ENCODE peak calls at places on chromosomes 1 and 21, in eight cellular contexts. One of them, this sample, is unnamed.

GRCh38 chr1:90537606-90538362 is 179.3 kb downstream of the BARHL2 start:
- DNase-seq in MCF 10A: no peak
- DNase-seq in astrocyte: no peak
- DNase-seq in RWPE1: no peak
- DNase-seq in GM10248: no peak
- DNase-seq in HCT116: no peak
- DNase-seq in ovary: no peak
- DNase-seq in progenitor cell of endocrine pancreas: no peak
- DNase-seq in this sample: no peak

GRCh38 chr1:115400891-115401290 is 62.8 kb upstream of the NGF start:
- DNase-seq in GM10248: no peak
- DNase-seq in RWPE1: peak; percentile 3
- DNase-seq in ovary: no peak
- DNase-seq in astrocyte: no peak
- DNase-seq in MCF 10A: no peak
- DNase-seq in progenitor cell of endocrine pancreas: no peak
- DNase-seq in HCT116: no peak
- DNase-seq in this sample: no peak

GRCh38 chr21:15064576-15065380 is at the start of gene NRIP1:
- DNase-seq in GM10248: peak; percentile 85
- DNase-seq in HCT116: no peak
- DNase-seq in astrocyte: peak; percentile 85
- DNase-seq in RWPE1: peak; percentile 67
- DNase-seq in MCF 10A: peak; percentile 88
- DNase-seq in ovary: peak; percentile 93
- DNase-seq in progenitor cell of endocrine pancreas: peak; percentile 72
- DNase-seq in this sample: peak; percentile 92

GRCh38 chr1:204046346-204046745 is 26.6 kb upstream of the SOX13 start:
- DNase-seq in MCF 10A: no peak
- DNase-seq in RWPE1: no peak
- DNase-seq in astrocyte: no peak
- DNase-seq in progenitor cell of endocrine pancreas: no peak
- DNase-seq in GM10248: no peak
- DNase-seq in ovary: no peak
- DNase-seq in HCT116: no peak
- DNase-seq in this sample: no peak

GRCh38 chr1:94395748-94396309 is 22.4 kb upstream of the ABCD3 start:
- DNase-seq in astrocyte: no peak
- DNase-seq in GM10248: no peak
- DNase-seq in RWPE1: no peak
- DNase-seq in HCT116: no peak
- DNase-seq in progenitor cell of endocrine pancreas: no peak
- DNase-seq in MCF 10A: no peak
- DNase-seq in ovary: no peak
- DNase-seq in this sample: no peak

GRCh38 chr1:28236656-28237331 is 870 bp downstream of the ATP5IF1 start:
- DNase-seq in ovary: no peak
- DNase-seq in GM10248: no peak
- DNase-seq in RWPE1: no peak
- DNase-seq in MCF 10A: no peak
- DNase-seq in HCT116: no peak
- DNase-seq in astrocyte: no peak
- DNase-seq in progenitor cell of endocrine pancreas: no peak
- DNase-seq in this sample: no peak

GRCh38 chr21:45507888-45508508 is 34.2 kb downstream of the SLC19A1 start:
- DNase-seq in progenitor cell of endocrine pancreas: no peak
- DNase-seq in GM10248: no peak
- DNase-seq in MCF 10A: no peak
- DNase-seq in ovary: peak; percentile 7
- DNase-seq in RWPE1: no peak
- DNase-seq in HCT116: no peak
- DNase-seq in astrocyte: no peak
- DNase-seq in this sample: peak; percentile 1

GRCh38 chr1:23525558-23526174 is 5.4 kb downstream of the E2F2 start:
- DNase-seq in MCF 10A: no peak
- DNase-seq in ovary: no peak
- DNase-seq in GM10248: peak; percentile 59
- DNase-seq in HCT116: no peak
- DNase-seq in progenitor cell of endocrine pancreas: no peak
- DNase-seq in astrocyte: no peak
- DNase-seq in RWPE1: no peak
- DNase-seq in this sample: peak; percentile 51

GRCh38 chr1:64251971-64252370 is 48.5 kb downstream of the UBE2U start:
- DNase-seq in GM10248: no peak
- DNase-seq in progenitor cell of endocrine pancreas: no peak
- DNase-seq in HCT116: no peak
- DNase-seq in astrocyte: no peak
- DNase-seq in ovary: no peak
- DNase-seq in RWPE1: no peak
- DNase-seq in MCF 10A: no peak
- DNase-seq in this sample: no peak

GRCh38 chr1:6466023-6466422 is at the start of gene TNFRSF25:
- DNase-seq in HCT116: no peak
- DNase-seq in GM10248: no peak
- DNase-seq in RWPE1: no peak
- DNase-seq in astrocyte: no peak
- DNase-seq in MCF 10A: no peak
- DNase-seq in ovary: no peak
- DNase-seq in progenitor cell of endocrine pancreas: no peak
- DNase-seq in this sample: no peak

GRCh38 chr1:155200920-155201319 is 6.8 kb downstream of the THBS3 start:
- DNase-seq in ovary: no peak
- DNase-seq in progenitor cell of endocrine pancreas: no peak
- DNase-seq in RWPE1: no peak
- DNase-seq in astrocyte: no peak
- DNase-seq in MCF 10A: no peak
- DNase-seq in GM10248: no peak
- DNase-seq in HCT116: no peak
- DNase-seq in this sample: no peak

GRCh38 chr1:64231153-64231552 is 27.7 kb downstream of the UBE2U start:
- DNase-seq in MCF 10A: no peak
- DNase-seq in astrocyte: peak; percentile 23
- DNase-seq in RWPE1: no peak
- DNase-seq in HCT116: peak; percentile 49
- DNase-seq in progenitor cell of endocrine pancreas: no peak
- DNase-seq in GM10248: no peak
- DNase-seq in ovary: no peak
- DNase-seq in this sample: no peak

GRCh38 chr1:13573586-13573985 is 10.0 kb upstream of the PDPN start:
- DNase-seq in RWPE1: no peak
- DNase-seq in progenitor cell of endocrine pancreas: no peak
- DNase-seq in GM10248: no peak
- DNase-seq in astrocyte: no peak
- DNase-seq in MCF 10A: no peak
- DNase-seq in HCT116: no peak
- DNase-seq in ovary: no peak
- DNase-seq in this sample: no peak

GRCh38 chr1:201014816-201015200 is 8.7 kb downstream of the KIF21B start:
- DNase-seq in HCT116: no peak
- DNase-seq in astrocyte: no peak
- DNase-seq in MCF 10A: peak; percentile 33
- DNase-seq in RWPE1: no peak
- DNase-seq in progenitor cell of endocrine pancreas: no peak
- DNase-seq in ovary: no peak
- DNase-seq in GM10248: no peak
- DNase-seq in this sample: no peak

GRCh38 chr21:44771896-44772525 is 29.6 kb downstream of the UBE2G2 start:
- DNase-seq in HCT116: no peak
- DNase-seq in MCF 10A: no peak
- DNase-seq in GM10248: no peak
- DNase-seq in ovary: no peak
- DNase-seq in RWPE1: no peak
- DNase-seq in progenitor cell of endocrine pancreas: no peak
- DNase-seq in astrocyte: no peak
- DNase-seq in this sample: no peak

GRCh38 chr1:6599141-6599975 is 3.3 kb downstream of the KLHL21 start:
- DNase-seq in GM10248: no peak
- DNase-seq in progenitor cell of endocrine pancreas: no peak
- DNase-seq in MCF 10A: peak; percentile 74
- DNase-seq in HCT116: no peak
- DNase-seq in ovary: no peak
- DNase-seq in astrocyte: no peak
- DNase-seq in RWPE1: peak; percentile 80
- DNase-seq in this sample: no peak

GRCh38 chr1:184935919-184936798 is 38.1 kb downstream of the NIBAN1 start:
- DNase-seq in astrocyte: no peak
- DNase-seq in MCF 10A: no peak
- DNase-seq in HCT116: no peak
- DNase-seq in GM10248: no peak
- DNase-seq in RWPE1: no peak
- DNase-seq in ovary: no peak
- DNase-seq in progenitor cell of endocrine pancreas: no peak
- DNase-seq in this sample: no peak

GRCh38 chr21:46620846-46621245 is 14.6 kb upstream of the PRMT2 start:
- DNase-seq in ovary: no peak
- DNase-seq in GM10248: no peak
- DNase-seq in HCT116: no peak
- DNase-seq in progenitor cell of endocrine pancreas: no peak
- DNase-seq in MCF 10A: no peak
- DNase-seq in RWPE1: no peak
- DNase-seq in astrocyte: no peak
- DNase-seq in this sample: no peak

GRCh38 chr1:29438991-29439390 is 202.7 kb downstream of the PTPRU start:
- DNase-seq in GM10248: no peak
- DNase-seq in RWPE1: no peak
- DNase-seq in astrocyte: no peak
- DNase-seq in ovary: no peak
- DNase-seq in HCT116: no peak
- DNase-seq in progenitor cell of endocrine pancreas: no peak
- DNase-seq in MCF 10A: no peak
- DNase-seq in this sample: no peak

GRCh38 chr1:33060579-33061083 is 20.3 kb upstream of the AZIN2 start:
- DNase-seq in GM10248: no peak
- DNase-seq in HCT116: no peak
- DNase-seq in progenitor cell of endocrine pancreas: no peak
- DNase-seq in RWPE1: peak; percentile 62
- DNase-seq in MCF 10A: peak; percentile 92
- DNase-seq in astrocyte: peak; percentile 98
- DNase-seq in ovary: peak; percentile 43
- DNase-seq in this sample: no peak

GRCh38 chr1:203122159-203122558 is 5.4 kb upstream of the ADORA1 start:
- DNase-seq in MCF 10A: no peak
- DNase-seq in astrocyte: no peak
- DNase-seq in progenitor cell of endocrine pancreas: no peak
- DNase-seq in HCT116: no peak
- DNase-seq in GM10248: no peak
- DNase-seq in ovary: no peak
- DNase-seq in RWPE1: no peak
- DNase-seq in this sample: no peak

DNA sequence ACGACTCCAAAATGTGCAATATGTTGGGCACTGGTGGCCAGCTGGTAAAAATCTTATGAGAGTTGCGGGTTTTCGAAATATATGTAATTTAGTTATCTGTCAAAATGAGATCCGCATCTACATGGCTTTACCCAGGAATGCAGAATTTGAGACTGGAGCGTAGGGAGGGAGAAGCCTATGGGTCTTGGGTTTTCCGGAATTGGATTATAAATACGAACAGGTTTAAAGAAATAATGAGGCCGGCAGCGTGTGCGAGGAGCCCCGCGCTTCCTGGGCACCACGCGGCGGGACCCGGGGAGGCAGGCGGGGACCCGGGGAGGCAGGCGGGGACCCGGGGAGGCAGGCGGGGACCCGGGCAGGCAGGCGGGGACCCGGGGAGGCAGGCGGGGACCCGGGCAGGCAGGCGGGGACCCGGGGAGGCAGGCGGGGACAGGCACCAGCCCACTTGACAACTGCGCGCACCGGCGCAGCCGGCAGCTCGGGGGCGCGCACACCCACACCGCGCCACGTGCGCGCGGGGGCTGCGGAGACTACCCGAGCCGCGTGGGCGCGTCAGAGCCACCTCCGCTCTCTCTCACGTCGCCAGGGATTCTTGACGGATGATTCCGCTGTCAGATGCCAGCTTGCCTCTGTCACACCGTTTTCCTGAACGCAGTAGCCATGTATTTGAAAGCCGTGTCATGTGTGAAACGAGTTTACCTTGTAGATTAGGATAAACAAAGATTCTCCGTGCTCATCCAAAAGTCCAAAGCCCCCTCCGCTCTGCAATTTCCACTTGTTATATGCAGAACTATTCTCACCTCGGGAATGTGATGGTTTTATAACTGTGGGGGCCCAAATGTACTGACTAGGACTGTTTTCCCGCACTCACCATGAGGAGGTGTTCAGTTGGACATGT is 54.3 kb upstream of the HNRNPU start:
- DNase-seq in progenitor cell of endocrine pancreas: peak; percentile 11
- DNase-seq in RWPE1: no peak
- DNase-seq in HCT116: no peak
- DNase-seq in ovary: peak; percentile 40
- DNase-seq in GM10248: peak; percentile 71
- DNase-seq in MCF 10A: peak; percentile 38
- DNase-seq in astrocyte: peak; percentile 10
- DNase-seq in this sample: peak; percentile 34
- TF ChIP-seq CTCF in progenitor cell of endocrine pancreas: no peak
- TF ChIP-seq CTCF in RWPE1: no peak
- TF ChIP-seq CTCF in HCT116: no peak
- TF ChIP-seq CTCF in ovary: no peak
- TF ChIP-seq CTCF in GM10248: no peak
- TF ChIP-seq CTCF in MCF 10A: no peak
- TF ChIP-seq CTCF in astrocyte: no peak
- TF ChIP-seq CTCF in this sample: no peak

DNA sequence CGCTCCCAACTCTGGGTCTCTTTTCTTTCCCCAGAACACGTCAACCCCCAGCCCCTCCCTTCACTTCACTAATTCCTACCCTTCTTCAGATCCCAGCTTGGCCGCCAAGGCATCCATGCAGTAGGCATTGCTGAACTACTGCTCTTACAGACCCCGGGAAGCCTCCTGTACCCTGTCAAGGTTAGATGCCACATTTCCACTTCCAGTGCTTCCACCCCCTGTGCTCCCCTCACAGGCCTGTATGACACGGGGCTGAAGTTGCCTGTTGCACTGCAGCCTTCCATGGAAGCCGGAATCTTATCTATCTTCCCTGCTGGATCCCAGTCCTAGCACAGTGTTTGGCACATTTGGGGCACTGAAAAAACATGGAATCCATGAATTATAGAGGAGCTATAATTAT is 99.0 kb upstream of the SOD1 start:
- DNase-seq in GM10248: no peak
- DNase-seq in ovary: no peak
- DNase-seq in RWPE1: no peak
- DNase-seq in astrocyte: no peak
- DNase-seq in progenitor cell of endocrine pancreas: no peak
- DNase-seq in MCF 10A: no peak
- DNase-seq in HCT116: no peak
- DNase-seq in this sample: no peak
- TF ChIP-seq CTCF in GM10248: no peak
- TF ChIP-seq CTCF in ovary: no peak
- TF ChIP-seq CTCF in RWPE1: no peak
- TF ChIP-seq CTCF in astrocyte: no peak
- TF ChIP-seq CTCF in progenitor cell of endocrine pancreas: no peak
- TF ChIP-seq CTCF in MCF 10A: no peak
- TF ChIP-seq CTCF in HCT116: no peak
- TF ChIP-seq CTCF in this sample: no peak

GRCh38 chr1:3700631-3701030 is 48.3 kb downstream of the TP73 start:
- DNase-seq in astrocyte: no peak
- DNase-seq in GM10248: no peak
- DNase-seq in progenitor cell of endocrine pancreas: no peak
- DNase-seq in MCF 10A: no peak
- DNase-seq in RWPE1: no peak
- DNase-seq in ovary: no peak
- DNase-seq in HCT116: no peak
- DNase-seq in this sample: no peak
- TF ChIP-seq CTCF in astrocyte: no peak
- TF ChIP-seq CTCF in GM10248: no peak
- TF ChIP-seq CTCF in progenitor cell of endocrine pancreas: no peak
- TF ChIP-seq CTCF in MCF 10A: no peak
- TF ChIP-seq CTCF in RWPE1: no peak
- TF ChIP-seq CTCF in ovary: no peak
- TF ChIP-seq CTCF in HCT116: no peak
- TF ChIP-seq CTCF in this sample: no peak

GRCh38 chr1:214747050-214747615 is 144.1 kb downstream of the CENPF start:
- DNase-seq in MCF 10A: no peak
- DNase-seq in HCT116: no peak
- DNase-seq in ovary: no peak
- DNase-seq in progenitor cell of endocrine pancreas: no peak
- DNase-seq in GM10248: no peak
- DNase-seq in RWPE1: no peak
- DNase-seq in astrocyte: peak; percentile 22
- DNase-seq in this sample: no peak
- TF ChIP-seq CTCF in MCF 10A: no peak
- TF ChIP-seq CTCF in HCT116: no peak
- TF ChIP-seq CTCF in ovary: no peak
- TF ChIP-seq CTCF in progenitor cell of endocrine pancreas: no peak
- TF ChIP-seq CTCF in GM10248: no peak
- TF ChIP-seq CTCF in RWPE1: no peak
- TF ChIP-seq CTCF in astrocyte: no peak
- TF ChIP-seq CTCF in this sample: no peak